ENCODE peak calls at places on chromosome X, in five cellular contexts. E, N, T, B and W are unnamed samples.

GRCh38 chrX:69025802-69026301 is 139.4 kb downstream of the PJA1 start:
- DNase-seq in E (no peak), N (no peak), T (no peak), B (no peak), W (no peak)

GRCh38 chrX:1316527-1316926 is 20.1 kb upstream of the IL3RA start:
- DNase-seq in E (no peak), N (no peak), T (no peak), B (peak; percentile 83), W (no peak)

GRCh38 chrX:101191217-101191750 is 28.3 kb upstream of the DRP2 start:
- DNase-seq in E (peak; percentile 77), N (no peak), T (no peak), B (no peak), W (no peak)

GRCh38 chrX:150531467-150531866 is 37.0 kb upstream of the MTM1 start:
- DNase-seq in E (no peak), N (no peak), T (no peak), B (peak; percentile 40), W (no peak)

GRCh38 chrX:96182366-96182765 is 502.3 kb upstream of the DIAPH2 start:
- DNase-seq in E (peak; percentile 38), N (no peak), T (peak; percentile 70), B (no peak), W (no peak)

GRCh38 chrX:2401590-2402360 is 99.0 kb downstream of the DHRSX start:
- DNase-seq in E (peak; percentile 94), N (no peak), T (no peak), B (no peak), W (no peak)

GRCh38 chrX:67543818-67544217 is at the start of gene AR:
- DNase-seq in E (peak; percentile 84), N (no peak), T (no peak), B (peak; percentile 83), W (no peak)

GRCh38 chrX:152733261-152733975 is at the start of the genes CSAG1 and MAGEA12:
- DNase-seq in E (no peak), N (no peak), T (no peak), B (no peak), W (no peak)

GRCh38 chrX:46573331-46573895 is at the start of gene CHST7:
- DNase-seq in E (peak; percentile 88), N (peak; percentile 78), T (peak; percentile 84), B (peak; percentile 79), W (peak; percentile 24)

GRCh38 chrX:31459361-31459760 is 387.5 kb upstream of the FTHL17 start:
- DNase-seq in E (no peak), N (no peak), T (no peak), B (no peak), W (no peak)

DNA sequence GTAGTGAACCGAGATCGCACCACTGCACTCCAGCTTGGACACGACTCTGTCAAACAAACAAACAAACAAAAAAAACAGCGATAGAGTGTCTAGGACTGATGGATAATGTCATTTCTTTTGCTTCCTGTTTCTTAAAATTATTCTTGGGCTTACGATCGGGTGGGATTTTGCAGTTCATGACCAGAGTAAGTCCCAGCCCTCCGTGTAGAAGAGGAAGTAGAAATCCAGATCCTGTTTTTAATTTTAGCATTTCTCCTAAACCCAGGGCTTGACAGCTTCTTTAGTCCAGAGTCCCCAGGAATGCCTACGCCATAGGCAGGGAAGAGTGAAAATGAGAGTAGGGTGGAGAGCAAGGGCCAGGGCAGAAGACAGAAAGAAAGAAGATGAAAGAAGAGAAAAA is 94.3 kb downstream of the HPRT1 start:
- DNase-seq in E (no peak), N (no peak), T (no peak), B (no peak), W (no peak)
- H3K4me1 ChIP-seq in E (no peaks in the 10 kb centered on the region), N (no peaks in the 10 kb centered on the region), T (peaks cover 7% of the 10 kb centered on the region), B (no peaks in the 10 kb centered on the region), W (no peaks in the 10 kb centered on the region)

GRCh38 chrX:40418413-40419195 is 162.2 kb upstream of the ATP6AP2 start:
- DNase-seq in E (no peak), N (no peak), T (no peak), B (no peak), W (no peak)

GRCh38 chrX:40422021-40422420 is 158.7 kb upstream of the ATP6AP2 start:
- DNase-seq in E (no peak), N (no peak), T (no peak), B (no peak), W (no peak)

GRCh38 chrX:40424259-40424658 is 156.5 kb upstream of the ATP6AP2 start:
- DNase-seq in E (no peak), N (no peak), T (no peak), B (no peak), W (no peak)

GRCh38 chrX:40420899-40421729 is 159.7 kb upstream of the ATP6AP2 start:
- DNase-seq in E (peak; percentile 43), N (no peak), T (no peak), B (no peak), W (no peak)

DNA sequence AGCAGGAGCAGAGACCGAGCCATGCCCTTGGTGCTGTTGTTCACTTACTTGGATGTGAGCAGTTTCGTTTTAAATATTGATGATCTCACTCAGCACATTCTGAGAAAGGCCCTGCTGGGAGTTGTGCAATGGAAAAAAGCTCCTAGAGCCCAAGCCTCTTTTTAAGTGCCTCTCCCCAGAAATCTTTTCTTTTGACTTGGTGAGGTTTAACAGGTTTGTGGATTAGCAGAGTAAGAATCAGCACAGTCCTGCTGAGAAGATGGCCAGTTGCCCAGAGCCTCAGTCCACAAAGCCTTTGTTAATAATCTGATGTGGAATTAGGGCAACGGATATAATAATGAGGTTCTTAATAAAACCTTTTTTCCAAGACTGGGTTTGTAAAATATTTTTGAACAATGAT is 157.5 kb upstream of the ATP6AP2 start:
- DNase-seq in E (peak; percentile 46), N (no peak), T (peak; percentile 92), B (no peak), W (no peak)
- H3K4me1 ChIP-seq in E (peaks cover 13% of the 10 kb centered on the region), N (no peaks in the 10 kb centered on the region), T (peaks cover 5% of the 10 kb centered on the region), B (no peaks in the 10 kb centered on the region), W (no peaks in the 10 kb centered on the region)

DNA sequence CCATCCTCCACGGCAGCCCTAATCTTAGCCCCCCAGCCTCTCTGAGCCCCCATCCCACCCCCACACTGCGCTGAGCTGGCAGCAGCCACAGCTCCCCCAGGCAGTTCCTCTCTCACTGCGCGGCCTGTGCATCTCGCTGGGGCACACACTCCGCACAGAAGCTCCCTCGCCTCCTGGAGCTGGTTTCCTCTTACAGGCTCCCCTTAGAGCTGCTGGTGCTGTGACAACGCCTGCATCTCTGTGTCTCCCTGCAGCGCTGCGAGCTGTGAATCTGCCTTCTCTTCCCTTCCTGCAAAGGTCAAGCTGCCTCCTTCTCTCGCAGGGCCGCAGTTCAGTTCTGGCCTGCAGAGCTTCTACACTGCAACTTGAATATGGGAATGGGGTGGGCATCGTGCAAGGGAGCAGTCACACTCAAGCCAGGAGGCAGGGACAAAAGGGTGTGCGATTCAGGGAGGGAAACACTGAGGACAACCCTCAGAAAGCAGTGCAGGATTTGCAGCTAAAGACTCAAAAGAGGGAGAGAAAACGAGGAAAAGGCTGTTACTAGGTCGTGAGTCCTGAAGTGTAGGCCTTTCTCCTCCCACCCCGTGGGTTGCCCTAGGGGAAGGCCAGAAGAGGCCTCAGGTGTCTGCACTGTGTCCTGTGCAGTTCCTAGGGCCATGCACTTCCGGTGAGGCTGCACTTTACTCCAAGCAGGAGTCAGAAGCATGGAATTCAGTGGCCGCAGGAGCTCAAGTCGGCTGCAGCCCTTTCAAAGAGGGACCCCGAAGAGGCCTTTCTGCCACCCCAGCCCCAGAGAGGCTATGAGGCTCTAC is 87.0 kb downstream of the BCOR start:
- DNase-seq in E (peak; percentile 58), N (no peak), T (peak; percentile 51), B (no peak), W (no peak)
- H3K4me1 ChIP-seq in E (peaks cover 43% of the 10 kb centered on the region), N (peaks cover 10% of the 10 kb centered on the region), T (peaks cover 22% of the 10 kb centered on the region), B (no peaks in the 10 kb centered on the region), W (no peaks in the 10 kb centered on the region)

DNA sequence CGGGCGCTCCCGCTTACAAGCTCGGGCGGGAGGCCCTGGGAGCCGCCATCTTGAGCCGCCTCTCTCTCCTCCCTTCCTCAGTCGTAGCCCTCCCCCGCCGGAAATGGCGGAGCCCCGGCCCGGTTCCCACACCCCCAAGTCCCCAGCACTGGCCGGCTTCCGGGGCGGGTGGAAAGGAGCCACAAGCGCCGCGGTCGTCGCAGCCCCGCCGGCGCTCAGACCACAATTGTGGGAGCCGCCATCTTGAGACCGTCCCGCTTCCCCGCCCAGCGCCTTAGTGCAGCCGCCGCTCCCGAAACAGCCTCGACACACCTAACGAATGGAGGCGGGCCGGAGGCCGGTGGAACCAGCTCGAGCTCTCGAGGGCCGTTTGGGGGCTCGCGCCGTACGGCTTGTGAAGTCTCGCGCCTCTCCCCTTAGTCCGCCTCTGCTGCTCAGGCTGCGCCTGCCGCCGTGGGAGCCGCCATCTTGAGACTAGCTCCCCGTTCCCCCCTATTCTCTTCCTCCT is 440 bp downstream of the HCFC1 start:
- DNase-seq in E (peak; percentile 83), N (peak; percentile 93), T (peak; percentile 95), B (peak; percentile 95), W (peak; percentile 94)
- H3K4me1 ChIP-seq in E (peaks cover 21% of the 10 kb centered on the region), N (peaks cover 36% of the 10 kb centered on the region), T (peaks cover 26% of the 10 kb centered on the region), B (peaks cover 15% of the 10 kb centered on the region), W (peaks cover 33% of the 10 kb centered on the region)

GRCh38 chrX:10195947-10196346 is 39.2 kb downstream of the CLCN4 start:
- DNase-seq in E (no peak), N (no peak), T (no peak), B (no peak), W (no peak)
- H3K4me1 ChIP-seq in E (no peaks in the 10 kb centered on the region), N (no peaks in the 10 kb centered on the region), T (no peaks in the 10 kb centered on the region), B (no peaks in the 10 kb centered on the region), W (no peaks in the 10 kb centered on the region)

GRCh38 chrX:153784325-153784967 is 3.6 kb downstream of the SRPK3 start:
- DNase-seq in E (no peak), N (no peak), T (no peak), B (no peak), W (no peak)

GRCh38 chrX:153782324-153782723 is 1.5 kb downstream of the SRPK3 start:
- DNase-seq in E (peak; percentile 15), N (no peak), T (peak; percentile 14), B (no peak), W (no peak)

GRCh38 chrX:153781428-153782047 is 697 bp downstream of the SRPK3 start:
- DNase-seq in E (no peak), N (no peak), T (no peak), B (no peak), W (no peak)

GRCh38 chrX:153782871-153783270 is 2.0 kb downstream of the SRPK3 start:
- DNase-seq in E (no peak), N (no peak), T (no peak), B (no peak), W (no peak)

DNA sequence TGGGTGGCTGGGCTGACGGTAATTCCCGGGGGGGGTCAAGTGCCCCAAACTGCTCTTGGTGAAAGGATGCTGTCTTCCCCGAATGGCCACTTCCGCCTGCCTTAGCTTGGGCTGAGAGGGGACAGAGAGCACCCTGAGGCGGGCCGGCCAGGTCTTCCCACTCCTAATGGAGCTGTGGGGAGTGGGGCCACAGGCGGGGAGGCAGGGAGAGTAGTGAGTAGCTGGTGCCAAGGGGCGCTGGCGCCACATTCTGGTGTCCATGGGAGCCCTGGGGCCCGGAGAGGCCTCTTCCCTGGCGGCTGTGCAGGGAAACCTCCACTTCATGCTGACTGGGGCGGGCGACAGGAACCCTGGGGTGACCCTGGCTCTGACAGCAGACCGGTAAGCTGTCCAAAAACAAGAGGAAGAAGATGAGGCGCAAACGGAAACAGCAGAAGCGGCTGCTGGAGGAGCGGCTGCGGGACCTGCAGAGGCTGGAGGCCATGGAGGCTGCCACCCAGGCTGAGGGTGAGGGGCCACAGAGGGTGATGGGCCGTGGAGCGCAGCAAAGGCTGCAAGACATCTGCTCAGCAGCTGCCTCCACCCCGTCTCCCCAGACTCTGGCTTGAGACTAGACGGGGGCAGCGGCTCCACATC is 2.7 kb downstream of the SRPK3 start:
- DNase-seq in E (no peak), N (no peak), T (no peak), B (no peak), W (no peak)
- H3K4me1 ChIP-seq in E (no peaks in the 10 kb centered on the region), N (no peaks in the 10 kb centered on the region), T (no peaks in the 10 kb centered on the region), B (no peaks in the 10 kb centered on the region), W (no peaks in the 10 kb centered on the region)